ENCODE peak calls at places on chromosomes 16 and 17, in six cellular contexts. One of them, this sample, is unnamed.

GRCh38 chr17:29004081-29004692 is 1.6 kb downstream of the SEZ6 start:
- DNase-seq in tibial artery: no peak
- DNase-seq in tibial nerve: no peak
- DNase-seq in CD4-positive, alpha-beta memory T cell: no peak
- DNase-seq in A549: peak
- DNase-seq in CD8-positive, alpha-beta memory T cell: no peak
- DNase-seq in this sample: no peak

GRCh38 chr17:5399767-5400166 is 19.7 kb downstream of the NUP88 start:
- DNase-seq in tibial artery: no peak
- DNase-seq in tibial nerve: no peak
- DNase-seq in CD4-positive, alpha-beta memory T cell: no peak
- DNase-seq in A549: peak
- DNase-seq in CD8-positive, alpha-beta memory T cell: no peak
- DNase-seq in this sample: no peak

GRCh38 chr16:70407811-70408274 is 31.1 kb downstream of the ST3GAL2 start:
- DNase-seq in tibial artery: no peak
- DNase-seq in tibial nerve: no peak
- DNase-seq in CD4-positive, alpha-beta memory T cell: no peak
- DNase-seq in A549: no peak
- DNase-seq in CD8-positive, alpha-beta memory T cell: no peak
- DNase-seq in this sample: no peak

GRCh38 chr16:17414421-17414820 is 56.3 kb downstream of the XYLT1 start:
- DNase-seq in tibial artery: no peak
- DNase-seq in tibial nerve: no peak
- DNase-seq in CD4-positive, alpha-beta memory T cell: no peak
- DNase-seq in A549: no peak
- DNase-seq in CD8-positive, alpha-beta memory T cell: no peak
- DNase-seq in this sample: no peak

GRCh38 chr16:77599793-77600415 is 122.4 kb upstream of the NUDT7 start:
- DNase-seq in tibial artery: no peak
- DNase-seq in tibial nerve: no peak
- DNase-seq in CD4-positive, alpha-beta memory T cell: no peak
- DNase-seq in A549: peak
- DNase-seq in CD8-positive, alpha-beta memory T cell: no peak
- DNase-seq in this sample: no peak

GRCh38 chr16:16143038-16143763 is 80.1 kb downstream of the ABCC6 start:
- DNase-seq in tibial artery: no peak
- DNase-seq in tibial nerve: no peak
- DNase-seq in CD4-positive, alpha-beta memory T cell: no peak
- DNase-seq in A549: peak
- DNase-seq in CD8-positive, alpha-beta memory T cell: no peak
- DNase-seq in this sample: no peak

GRCh38 chr16:82514262-82514661 is 112.5 kb upstream of the CDH13 start:
- DNase-seq in tibial artery: no peak
- DNase-seq in tibial nerve: no peak
- DNase-seq in CD4-positive, alpha-beta memory T cell: no peak
- DNase-seq in A549: no peak
- DNase-seq in CD8-positive, alpha-beta memory T cell: no peak
- DNase-seq in this sample: no peak

GRCh38 chr16:70550082-70550481 is 26.5 kb downstream of the SF3B3 start:
- DNase-seq in tibial artery: no peak
- DNase-seq in tibial nerve: no peak
- DNase-seq in CD4-positive, alpha-beta memory T cell: no peak
- DNase-seq in A549: no peak
- DNase-seq in CD8-positive, alpha-beta memory T cell: no peak
- DNase-seq in this sample: no peak

GRCh38 chr17:76866774-76867577 is 1.2 kb upstream of the MGAT5B start:
- DNase-seq in tibial artery: no peak
- DNase-seq in tibial nerve: no peak
- DNase-seq in CD4-positive, alpha-beta memory T cell: no peak
- DNase-seq in A549: no peak
- DNase-seq in CD8-positive, alpha-beta memory T cell: no peak
- DNase-seq in this sample: no peak

GRCh38 chr17:1532836-1533602 is 16.6 kb upstream of the INPP5K start:
- DNase-seq in tibial artery: no peak
- DNase-seq in tibial nerve: no peak
- DNase-seq in CD4-positive, alpha-beta memory T cell: peak
- DNase-seq in A549: peak
- DNase-seq in CD8-positive, alpha-beta memory T cell: peak
- DNase-seq in this sample: no peak

GRCh38 chr16:84228321-84228838 is 11.4 kb downstream of the KCNG4 start:
- DNase-seq in tibial artery: peak
- DNase-seq in tibial nerve: peak
- DNase-seq in CD4-positive, alpha-beta memory T cell: no peak
- DNase-seq in A549: peak
- DNase-seq in CD8-positive, alpha-beta memory T cell: no peak
- DNase-seq in this sample: no peak

GRCh38 chr17:77315551-77316190 is 174.9 kb downstream of the SEC14L1 start:
- DNase-seq in tibial artery: peak
- DNase-seq in tibial nerve: no peak
- DNase-seq in CD4-positive, alpha-beta memory T cell: no peak
- DNase-seq in A549: no peak
- DNase-seq in CD8-positive, alpha-beta memory T cell: no peak
- DNase-seq in this sample: no peak

GRCh38 chr16:67019171-67019570 is 9.8 kb upstream of the CBFB start:
- DNase-seq in tibial artery: peak
- DNase-seq in tibial nerve: no peak
- DNase-seq in CD4-positive, alpha-beta memory T cell: no peak
- DNase-seq in A549: no peak
- DNase-seq in CD8-positive, alpha-beta memory T cell: no peak
- DNase-seq in this sample: no peak

GRCh38 chr17:29243792-29244191 is 2.9 kb upstream of the CRYBA1 start:
- DNase-seq in tibial artery: no peak
- DNase-seq in tibial nerve: no peak
- DNase-seq in CD4-positive, alpha-beta memory T cell: no peak
- DNase-seq in A549: peak
- DNase-seq in CD8-positive, alpha-beta memory T cell: no peak
- DNase-seq in this sample: no peak

GRCh38 chr17:21089933-21090888 is 36.6 kb upstream of the DHRS7B start:
- DNase-seq in tibial artery: no peak
- DNase-seq in tibial nerve: no peak
- DNase-seq in CD4-positive, alpha-beta memory T cell: no peak
- DNase-seq in A549: no peak
- DNase-seq in CD8-positive, alpha-beta memory T cell: no peak
- DNase-seq in this sample: no peak

GRCh38 chr16:7177875-7178274 is 154.8 kb upstream of the RBFOX1 start:
- DNase-seq in tibial artery: no peak
- DNase-seq in tibial nerve: no peak
- DNase-seq in CD4-positive, alpha-beta memory T cell: no peak
- DNase-seq in A549: no peak
- DNase-seq in CD8-positive, alpha-beta memory T cell: no peak
- DNase-seq in this sample: no peak

GRCh38 chr16:31200821-31201510 is 1.6 kb downstream of the PYCARD start:
- DNase-seq in tibial artery: no peak
- DNase-seq in tibial nerve: no peak
- DNase-seq in CD4-positive, alpha-beta memory T cell: peak
- DNase-seq in A549: peak
- DNase-seq in CD8-positive, alpha-beta memory T cell: peak
- DNase-seq in this sample: no peak

GRCh38 chr17:691423-691822 is 23.2 kb downstream of the VPS53 start:
- DNase-seq in tibial artery: no peak
- DNase-seq in tibial nerve: no peak
- DNase-seq in CD4-positive, alpha-beta memory T cell: no peak
- DNase-seq in A549: peak
- DNase-seq in CD8-positive, alpha-beta memory T cell: no peak
- DNase-seq in this sample: no peak

GRCh38 chr17:34665803-34666763 is 86.7 kb downstream of the TMEM132E start:
- DNase-seq in tibial artery: peak
- DNase-seq in tibial nerve: no peak
- DNase-seq in CD4-positive, alpha-beta memory T cell: no peak
- DNase-seq in A549: no peak
- DNase-seq in CD8-positive, alpha-beta memory T cell: no peak
- DNase-seq in this sample: no peak

GRCh38 chr16:2333772-2334379 is 6.7 kb downstream of the ABCA3 start:
- DNase-seq in tibial artery: no peak
- DNase-seq in tibial nerve: no peak
- DNase-seq in CD4-positive, alpha-beta memory T cell: no peak
- DNase-seq in A549: peak
- DNase-seq in CD8-positive, alpha-beta memory T cell: no peak
- DNase-seq in this sample: no peak

GRCh38 chr17:50559674-50560184 is 786 bp upstream of the CACNA1G start:
- DNase-seq in tibial artery: peak
- DNase-seq in tibial nerve: no peak
- DNase-seq in CD4-positive, alpha-beta memory T cell: no peak
- DNase-seq in A549: peak
- DNase-seq in CD8-positive, alpha-beta memory T cell: no peak
- DNase-seq in this sample: no peak

GRCh38 chr16:85451646-85452363 is 161.3 kb upstream of the GSE1 start:
- DNase-seq in tibial artery: no peak
- DNase-seq in tibial nerve: no peak
- DNase-seq in CD4-positive, alpha-beta memory T cell: no peak
- DNase-seq in A549: no peak
- DNase-seq in CD8-positive, alpha-beta memory T cell: no peak
- DNase-seq in this sample: no peak

GRCh38 chr17:82030470-82031302 is 792 bp upstream of the RAC3 start:
- DNase-seq in tibial artery: peak
- DNase-seq in tibial nerve: peak
- DNase-seq in CD4-positive, alpha-beta memory T cell: peak
- DNase-seq in A549: peak
- DNase-seq in CD8-positive, alpha-beta memory T cell: peak
- DNase-seq in this sample: no peak

GRCh38 chr16:46822270-46822669 is 8.7 kb downstream of the C16orf87 start:
- DNase-seq in tibial artery: no peak
- DNase-seq in tibial nerve: no peak
- DNase-seq in CD4-positive, alpha-beta memory T cell: no peak
- DNase-seq in A549: no peak
- DNase-seq in CD8-positive, alpha-beta memory T cell: no peak
- DNase-seq in this sample: no peak

GRCh38 chr16:14036869-14037268 is 34.2 kb upstream of the MRTFB start:
- DNase-seq in tibial artery: no peak
- DNase-seq in tibial nerve: no peak
- DNase-seq in CD4-positive, alpha-beta memory T cell: no peak
- DNase-seq in A549: no peak
- DNase-seq in CD8-positive, alpha-beta memory T cell: no peak
- DNase-seq in this sample: no peak

GRCh38 chr16:17364319-17365210 is 106.2 kb downstream of the XYLT1 start:
- DNase-seq in tibial artery: no peak
- DNase-seq in tibial nerve: no peak
- DNase-seq in CD4-positive, alpha-beta memory T cell: peak
- DNase-seq in A549: no peak
- DNase-seq in CD8-positive, alpha-beta memory T cell: peak
- DNase-seq in this sample: no peak

GRCh38 chr17:78650093-78650715 is 73.0 kb upstream of the DNAH17 start:
- DNase-seq in tibial artery: no peak
- DNase-seq in tibial nerve: no peak
- DNase-seq in CD4-positive, alpha-beta memory T cell: no peak
- DNase-seq in A549: peak
- DNase-seq in CD8-positive, alpha-beta memory T cell: no peak
- DNase-seq in this sample: no peak

GRCh38 chr17:13346081-13346533 is 255.6 kb downstream of the HS3ST3A1 start:
- DNase-seq in tibial artery: no peak
- DNase-seq in tibial nerve: no peak
- DNase-seq in CD4-positive, alpha-beta memory T cell: no peak
- DNase-seq in A549: no peak
- DNase-seq in CD8-positive, alpha-beta memory T cell: no peak
- DNase-seq in this sample: no peak

GRCh38 chr16:7013990-7014389 is 318.7 kb upstream of the RBFOX1 start:
- DNase-seq in tibial artery: no peak
- DNase-seq in tibial nerve: no peak
- DNase-seq in CD4-positive, alpha-beta memory T cell: no peak
- DNase-seq in A549: no peak
- DNase-seq in CD8-positive, alpha-beta memory T cell: no peak
- DNase-seq in this sample: no peak

DNA sequence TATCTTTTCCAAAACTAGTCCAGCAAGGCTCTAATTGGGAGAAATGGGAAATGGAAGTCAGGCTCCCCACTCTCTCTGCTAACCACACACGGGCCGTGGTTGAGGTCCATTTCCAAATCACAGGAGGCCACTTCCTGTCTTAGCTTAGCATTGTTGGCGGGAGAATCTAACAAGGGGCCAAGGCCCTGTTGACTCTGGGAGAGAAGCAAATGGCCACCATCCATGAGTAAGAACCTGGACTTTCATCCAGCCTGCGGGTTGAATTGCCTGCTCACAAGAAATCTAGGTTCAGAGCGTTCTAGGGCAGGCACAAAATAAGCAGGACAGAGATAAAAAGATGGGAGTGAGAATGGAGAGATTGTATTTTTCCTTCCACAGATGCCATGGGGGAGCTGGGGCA is 5.7 kb downstream of the FAM20A start:
- DNase-seq in tibial artery: peak
- DNase-seq in tibial nerve: peak
- DNase-seq in CD4-positive, alpha-beta memory T cell: no peak
- DNase-seq in A549: no peak
- DNase-seq in CD8-positive, alpha-beta memory T cell: no peak
- DNase-seq in this sample: no peak
- H3K27ac ChIP-seq in tibial artery: no peak
- H3K27ac ChIP-seq in tibial nerve: no peak
- H3K27ac ChIP-seq in CD4-positive, alpha-beta memory T cell: no peak
- H3K27ac ChIP-seq in A549: no peak
- H3K27ac ChIP-seq in CD8-positive, alpha-beta memory T cell: no peak
- H3K27ac ChIP-seq in this sample: no peak

GRCh38 chr16:10608687-10609409 is 28.4 kb upstream of the EMP2 start:
- DNase-seq in tibial artery: no peak
- DNase-seq in tibial nerve: no peak
- DNase-seq in CD4-positive, alpha-beta memory T cell: no peak
- DNase-seq in A549: no peak
- DNase-seq in CD8-positive, alpha-beta memory T cell: no peak
- DNase-seq in this sample: no peak
- H3K27ac ChIP-seq in tibial artery: no peak
- H3K27ac ChIP-seq in tibial nerve: no peak
- H3K27ac ChIP-seq in CD4-positive, alpha-beta memory T cell: no peak
- H3K27ac ChIP-seq in A549: no peak
- H3K27ac ChIP-seq in CD8-positive, alpha-beta memory T cell: no peak
- H3K27ac ChIP-seq in this sample: no peak

DNA sequence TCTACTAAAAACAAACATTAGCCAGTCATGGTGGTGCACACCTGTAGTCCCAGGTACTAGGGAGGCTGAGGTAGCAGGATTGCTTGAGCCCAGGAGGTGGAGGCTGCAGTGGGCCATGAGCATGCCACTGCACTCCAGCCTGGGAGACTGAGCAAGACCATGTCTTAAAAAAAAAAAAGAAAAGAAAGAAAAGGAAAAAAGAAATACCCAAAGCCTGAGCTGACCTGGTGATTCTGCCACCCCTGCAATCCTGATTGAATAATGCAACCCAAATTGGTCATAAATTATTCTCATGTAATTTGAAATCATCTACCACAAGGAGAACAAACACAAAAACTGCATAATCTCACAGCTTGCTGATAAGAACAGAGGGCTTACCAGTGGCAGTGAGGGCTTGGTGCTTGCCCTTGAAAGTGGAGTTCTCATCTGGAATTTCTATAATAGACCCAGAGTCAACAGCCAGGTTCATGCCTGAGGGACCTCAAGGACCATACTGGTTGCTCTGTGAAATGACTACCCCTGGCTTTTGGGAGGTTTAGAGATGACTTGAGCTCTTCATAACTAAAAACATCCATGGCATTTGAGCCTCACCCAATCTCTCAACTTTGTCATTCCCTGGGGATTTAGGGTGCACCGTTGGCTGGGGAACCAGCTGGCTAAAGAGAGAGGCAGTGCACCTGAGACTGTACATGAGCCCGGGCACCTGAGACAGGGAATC is 35.4 kb upstream of the TMC5 start:
- DNase-seq in tibial artery: no peak
- DNase-seq in tibial nerve: no peak
- DNase-seq in CD4-positive, alpha-beta memory T cell: no peak
- DNase-seq in A549: no peak
- DNase-seq in CD8-positive, alpha-beta memory T cell: no peak
- DNase-seq in this sample: no peak
- H3K27ac ChIP-seq in tibial artery: no peak
- H3K27ac ChIP-seq in tibial nerve: no peak
- H3K27ac ChIP-seq in CD4-positive, alpha-beta memory T cell: no peak
- H3K27ac ChIP-seq in A549: no peak
- H3K27ac ChIP-seq in CD8-positive, alpha-beta memory T cell: no peak
- H3K27ac ChIP-seq in this sample: no peak

GRCh38 chr17:30524847-30525246 is 47.6 kb downstream of the GOSR1 start:
- DNase-seq in tibial artery: no peak
- DNase-seq in tibial nerve: no peak
- DNase-seq in CD4-positive, alpha-beta memory T cell: no peak
- DNase-seq in A549: no peak
- DNase-seq in CD8-positive, alpha-beta memory T cell: no peak
- DNase-seq in this sample: no peak
- H3K27ac ChIP-seq in tibial artery: no peak
- H3K27ac ChIP-seq in tibial nerve: no peak
- H3K27ac ChIP-seq in CD4-positive, alpha-beta memory T cell: no peak
- H3K27ac ChIP-seq in A549: no peak
- H3K27ac ChIP-seq in CD8-positive, alpha-beta memory T cell: no peak
- H3K27ac ChIP-seq in this sample: no peak

This sample was measured in caudate nucleus.